ENCODE peak calls at places on chromosome 3, in four cellular contexts. C is WTC11, E is GM12878, W is HepG2. G is an unnamed sample.

GRCh38 chr3:129119365-129120100 is 2.1 kb downstream of the RAB43 start:
- DNase-seq in E (no peak), C (no peak), W (peak), G (peak)

GRCh38 chr3:127531821-127532220 is 58.7 kb downstream of the TPRA1 start:
- DNase-seq in C (no peak), W (no peak), E (no peak), G (no peak)

GRCh38 chr3:150210461-150211110 is 197.5 kb upstream of the TSC22D2 start:
- DNase-seq in W (no peak), C (no peak), E (no peak), G (no peak)

GRCh38 chr3:102225407-102226132 is 209.2 kb upstream of the ZPLD1 start:
- DNase-seq in C (no peak), W (peak), E (peak), G (no peak)

GRCh38 chr3:72306800-72307341 is 521.9 kb upstream of the PROK2 start:
- DNase-seq in C (peak), W (no peak), E (no peak), G (no peak)

GRCh38 chr3:33581666-33582065 is 136.4 kb downstream of the CLASP2 start:
- DNase-seq in W (no peak), E (no peak), C (no peak), G (no peak)

GRCh38 chr3:128123231-128123537 is 428 bp downstream of the RUVBL1 start:
- DNase-seq in C (no peak), E (no peak), W (no peak), G (no peak)

GRCh38 chr3:56725175-56725574 is 42.1 kb upstream of the TASOR start:
- DNase-seq in E (peak), C (no peak), W (no peak), G (no peak)

GRCh38 chr3:143751643-143752178 is 96.6 kb downstream of the SLC9A9 start:
- DNase-seq in E (peak), W (no peak), C (no peak), G (no peak)

GRCh38 chr3:127084401-127084990 is 101.6 kb downstream of the PLXNA1 start:
- DNase-seq in C (no peak), E (no peak), W (no peak), G (no peak)

GRCh38 chr3:71428841-71429609 is 154.5 kb downstream of the FOXP1 start:
- DNase-seq in C (no peak), W (no peak), E (no peak), G (no peak)

GRCh38 chr3:4687167-4687566 is 194.0 kb downstream of the ITPR1 start:
- DNase-seq in C (no peak), W (peak), E (no peak), G (peak)

GRCh38 chr3:122948398-122948797 is 79.2 kb downstream of the SEMA5B start:
- DNase-seq in C (peak), W (peak), E (no peak), G (peak)

GRCh38 chr3:141385386-141386079 is 17.2 kb downstream of the ZBTB38 start:
- DNase-seq in E (no peak), W (no peak), C (no peak), G (no peak)

GRCh38 chr3:57331078-57331477 is 38.6 kb upstream of the ASB14 start:
- DNase-seq in C (no peak), W (peak), E (no peak), G (peak)

GRCh38 chr3:102471001-102471400 is 36.2 kb downstream of the ZPLD1 start:
- DNase-seq in E (no peak), C (peak), W (no peak), G (no peak)

GRCh38 chr3:134126153-134126552 is 96.4 kb upstream of the SLCO2A1 start:
- DNase-seq in W (no peak), E (no peak), C (no peak), G (no peak)

GRCh38 chr3:121735047-121735696 is 14.4 kb downstream of the GOLGB1 start:
- DNase-seq in W (no peak), C (no peak), E (peak), G (no peak)

GRCh38 chr3:37040231-37040630 is 46.9 kb downstream of the MLH1 start:
- DNase-seq in W (no peak), C (no peak), E (no peak), G (no peak)

GRCh38 chr3:63762180-63762579 is 56.9 kb upstream of the C3orf49 start:
- DNase-seq in C (no peak), W (no peak), E (no peak), G (no peak)

GRCh38 chr3:12947504-12948369 is 106.4 kb upstream of the RPL32 start:
- DNase-seq in C (no peak), W (peak), E (no peak), G (peak)

GRCh38 chr3:171459130-171459941 is 869 bp downstream of the TNIK start:
- DNase-seq in C (peak), E (no peak), W (no peak), G (no peak)

GRCh38 chr3:42556089-42556632 is 25.6 kb downstream of the SEC22C start:
- DNase-seq in E (no peak), W (no peak), C (no peak), G (no peak)
- TF ChIP-seq NR2C2 in E (no peak), W (no peak), C (no peak), G (no peak)

GRCh38 chr3:58793052-58793451 is 126.5 kb upstream of the FAM3D start:
- DNase-seq in C (no peak), E (no peak), W (no peak), G (no peak)
- TF ChIP-seq NR2C2 in C (no peak), E (no peak), W (no peak), G (no peak)

GRCh38 chr3:17655743-17656142 is 86.7 kb downstream of the TBC1D5 start:
- DNase-seq in E (no peak), W (no peak), C (no peak), G (no peak)
- TF ChIP-seq NR2C2 in E (no peak), W (no peak), C (no peak), G (no peak)

DNA sequence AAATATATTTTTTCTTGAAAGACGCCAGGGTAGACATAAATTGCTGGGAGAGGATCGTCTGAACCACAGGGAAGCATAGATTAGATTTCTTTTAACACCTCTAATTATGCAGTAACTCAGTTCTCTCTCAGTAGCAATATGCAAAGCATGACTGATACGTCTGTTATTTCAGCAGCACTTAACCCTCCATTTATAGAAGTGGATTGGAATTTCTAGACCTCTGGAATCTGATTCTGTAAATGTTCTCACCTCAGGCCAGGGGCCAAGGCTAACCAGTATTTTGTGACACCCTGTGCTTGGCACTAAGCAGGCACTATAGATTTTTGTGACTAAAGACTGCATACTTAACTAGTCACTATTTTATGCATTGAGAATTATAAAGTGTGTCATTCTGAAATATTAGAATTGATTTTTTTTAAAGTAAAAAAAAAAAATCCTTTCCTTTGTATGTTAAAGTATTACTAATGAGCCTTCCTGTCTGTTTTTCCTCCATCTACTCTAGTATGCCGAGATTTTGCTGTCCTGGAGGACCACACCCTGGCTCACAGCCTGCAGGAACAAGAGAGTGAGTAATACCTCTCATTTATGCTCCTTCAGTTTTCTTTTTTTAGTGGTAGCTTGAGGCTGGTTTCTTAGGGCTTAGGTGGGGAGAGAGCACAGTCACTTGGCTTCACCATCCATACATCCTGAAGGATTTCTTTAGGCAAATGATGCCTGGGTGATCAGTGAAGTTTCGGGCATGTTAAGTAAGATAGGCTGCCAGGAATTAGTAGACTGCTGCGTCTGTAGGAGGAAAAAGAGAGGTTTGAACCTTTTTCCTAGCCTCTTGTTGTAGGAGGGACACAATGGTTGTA is 26.5 kb upstream of the UTS2B start:
- DNase-seq in W (no peak), E (no peak), C (no peak), G (no peak)
- TF ChIP-seq NR2C2 in W (no peak), E (no peak), C (no peak), G (no peak)

DNA sequence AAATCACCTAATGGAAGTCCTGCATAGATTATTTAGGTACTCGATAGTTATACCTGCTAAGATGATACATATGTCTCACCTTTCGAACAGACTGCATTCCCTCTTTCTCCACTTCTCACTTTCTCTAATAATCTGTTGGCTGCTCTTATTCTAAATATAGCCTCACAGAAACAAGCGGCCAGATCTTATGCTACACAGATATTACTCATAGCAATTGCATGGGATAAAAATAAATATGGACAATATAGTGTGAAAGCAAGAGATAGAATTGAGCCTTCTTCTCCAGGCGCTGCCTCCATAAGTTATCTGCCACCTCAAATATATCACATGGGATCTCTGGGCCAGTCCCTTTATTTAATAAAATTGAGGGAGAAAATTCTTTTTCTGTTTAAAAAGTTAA is 29.5 kb upstream of the TGFBR2 start:
- DNase-seq in W (no peak), C (no peak), E (no peak), G (no peak)
- TF ChIP-seq NR2C2 in W (no peak), C (no peak), E (no peak), G (no peak)

GRCh38 chr3:48989126-48989795 is 780 bp upstream of the P4HTM start:
- DNase-seq in C (no peak), W (no peak), E (no peak), G (no peak)

GRCh38 chr3:48989796-48990635 is at the start of gene P4HTM:
- DNase-seq in C (peak), W (no peak), E (peak), G (peak)

GRCh38 chr3:48993834-48994233 is 3.8 kb downstream of the P4HTM start:
- DNase-seq in E (no peak), W (no peak), C (no peak), G (no peak)

GRCh38 chr3:48991851-48992545 is 2.0 kb downstream of the P4HTM start:
- DNase-seq in C (no peak), W (no peak), E (no peak), G (no peak)

GRCh38 chr3:48990636-48991421 is 788 bp downstream of the P4HTM start:
- DNase-seq in W (no peak), C (peak), E (no peak), G (no peak)
- TF ChIP-seq NR2C2 in W (no peak), C (no peak), E (no peak), G (no peak)

G was measured in K562.